ENCODE peak calls at places on chromosomes 16 and 17, in five cellular contexts. U is NCI-H2029 treated with DMSO at 0.1 percent for 48 hours, W is MV-4-11, G is NCI-H1417, F is uterus. K is an unnamed sample.

GRCh38 chr16:87832759-87833502 is 36.4 kb downstream of the SLC7A5 start:
- DNase-seq in U (no peak), G (no peak), W (peak; percentile 69), F (no peak), K (no peak)

GRCh38 chr17:13209091-13209490 is 191.3 kb upstream of the ELAC2 start:
- DNase-seq in U (no peak), W (no peak), G (no peak), F (no peak), K (no peak)

GRCh38 chr17:38925263-38925995 is at the start of gene LASP1NB:
- DNase-seq in W (no peak), F (peak; percentile 69), G (no peak), U (no peak), K (no peak)

GRCh38 chr17:38871247-38871991 is 1.6 kb downstream of the LASP1 start:
- DNase-seq in G (peak; percentile 44), F (peak; percentile 75), U (no peak), W (peak; percentile 84), K (no peak)

GRCh38 chr16:67897231-67897630 is 4.2 kb downstream of the PSKH1 start:
- DNase-seq in U (no peak), F (no peak), W (no peak), G (no peak), K (no peak)

GRCh38 chr16:73053379-73054130 is 5.6 kb upstream of the ZFHX3 start:
- DNase-seq in U (peak; percentile 69), F (no peak), G (peak; percentile 83), W (no peak), K (no peak)

GRCh38 chr17:14298221-14298994 is 2.5 kb upstream of the HS3ST3B1 start:
- DNase-seq in U (no peak), W (no peak), G (no peak), F (no peak), K (no peak)

GRCh38 chr17:39611441-39612112 is 3.9 kb upstream of the NEUROD2 start:
- DNase-seq in F (no peak), U (no peak), G (no peak), W (no peak), K (no peak)

GRCh38 chr17:17783121-17783824 is 53.5 kb downstream of the SREBF1 start:
- DNase-seq in G (peak; percentile 82), F (peak; percentile 76), W (no peak), U (peak; percentile 34), K (peak; percentile 59)

GRCh38 chr17:76673729-76674128 is 30.2 kb upstream of the ST6GALNAC1 start:
- DNase-seq in G (no peak), W (no peak), F (no peak), U (no peak), K (no peak)

GRCh38 chr17:53472586-53472985 is 350.1 kb upstream of the KIF2B start:
- DNase-seq in G (no peak), W (no peak), U (no peak), F (no peak), K (no peak)

GRCh38 chr16:19127205-19127604 is 13.4 kb downstream of the ITPRIPL2 start:
- DNase-seq in G (no peak), U (no peak), F (no peak), W (peak; percentile 44), K (no peak)

GRCh38 chr16:11307639-11308492 is 26.7 kb upstream of the PRM1 start:
- DNase-seq in F (no peak), G (no peak), W (peak; percentile 19), U (no peak), K (no peak)

GRCh38 chr16:80065565-80065964 is 465.0 kb upstream of the MAF start:
- DNase-seq in W (no peak), F (no peak), G (peak; percentile 43), U (no peak), K (no peak)

GRCh38 chr16:4244881-4245280 is 3.0 kb upstream of the SRL start:
- DNase-seq in U (no peak), W (no peak), G (no peak), F (no peak), K (no peak)

GRCh38 chr17:68777243-68777855 is 176.2 kb upstream of the FAM20A start:
- DNase-seq in G (peak; percentile 81), U (peak; percentile 67), W (peak; percentile 31), F (peak; percentile 49), K (peak; percentile 58)

GRCh38 chr17:55818026-55818425 is 67.2 kb downstream of the PCTP start:
- DNase-seq in G (no peak), W (no peak), U (no peak), F (no peak), K (no peak)

GRCh38 chr16:23195415-23195978 is 13.0 kb downstream of the SCNN1G start:
- DNase-seq in G (no peak), U (no peak), F (no peak), W (peak; percentile 40), K (no peak)

GRCh38 chr17:3012926-3013581 is 50.4 kb downstream of the OR1D5 start:
- DNase-seq in U (no peak), F (peak; percentile 58), W (peak; percentile 24), G (peak; percentile 60), K (no peak)

K was measured in COR-L47.